ENCODE peak calls at places on chromosomes 1 and 21, in nine cellular contexts. B is upper lobe of left lung; X is psoas muscle; Z is K562; R is esophagus muscularis mucosa; E is CD8-positive, alpha-beta memory T cell; I is prostate gland; A is CD4-positive, alpha-beta memory T cell; D is CD4-positive, CD25-positive, alpha-beta regulatory T cell. L is an unnamed sample. For H3K27me3, the result is how much of the 10 kb centered on the place peaks cover.

GRCh38 chr1:214296860-214297699 is 16.1 kb downstream of the SMYD2 start:
- DNase-seq in Z (no peak), R (no peak), A (no peak), D (no peak), B (no peak), I (no peak), E (no peak), X (no peak), L (peak)

GRCh38 chr21:38179504-38179900 is 77.3 kb upstream of the KCNJ15 start:
- DNase-seq in I (no peak), B (no peak), D (no peak), Z (no peak), X (no peak), A (no peak), R (no peak), E (no peak), L (no peak)

GRCh38 chr1:3588395-3588794 is 22.9 kb downstream of the MEGF6 start:
- DNase-seq in I (no peak), A (no peak), B (no peak), Z (no peak), X (no peak), D (no peak), E (no peak), R (no peak), L (no peak)

GRCh38 chr21:21373969-21374368 is 375.8 kb downstream of the NCAM2 start:
- DNase-seq in E (no peak), R (no peak), B (no peak), I (no peak), X (no peak), A (no peak), D (no peak), Z (no peak), L (no peak)

GRCh38 chr1:2611034-2611501 is 21.7 kb downstream of the MMEL1 start:
- DNase-seq in D (peak), A (no peak), X (peak), Z (peak), B (peak), E (peak), I (no peak), R (no peak), L (no peak)

GRCh38 chr1:199010933-199011332 is 372.1 kb downstream of the PTPRC start:
- DNase-seq in E (no peak), Z (no peak), I (no peak), X (no peak), D (no peak), B (no peak), R (no peak), A (no peak), L (no peak)

GRCh38 chr1:223248001-223248786 is 105.1 kb upstream of the TLR5 start:
- DNase-seq in I (no peak), D (no peak), A (no peak), X (no peak), Z (no peak), R (no peak), E (no peak), B (no peak), L (no peak)

GRCh38 chr1:116881879-116882520 is 27.7 kb upstream of the PTGFRN start:
- DNase-seq in E (no peak), X (no peak), D (no peak), Z (peak), A (no peak), I (no peak), B (no peak), R (no peak), L (peak)

GRCh38 chr21:34152500-34152899 is 79.1 kb downstream of the MRPS6 start:
- DNase-seq in E (no peak), R (no peak), D (no peak), A (no peak), Z (no peak), I (no peak), B (no peak), X (no peak), L (no peak)

GRCh38 chr1:17440074-17440826 is 773 bp upstream of the RCC2 start:
- DNase-seq in R (no peak), A (no peak), I (no peak), Z (no peak), D (no peak), X (no peak), B (no peak), E (no peak), L (no peak)
- H3K4me3 ChIP-seq in R (peak), A (peak), I (peak), Z (peak), D (peak), X (peak), B (peak), E (peak), L (peak)

GRCh38 chr1:207500306-207500705 is 4.3 kb downstream of the CR1 start:
- DNase-seq in D (no peak), I (no peak), R (no peak), B (no peak), A (no peak), X (no peak), E (no peak), Z (no peak), L (no peak)
- H3K27me3 ChIP-seq in D (under half), I (under half), R (under half), B (under half), A (under half), X (under half), E (under half), Z (under half), L (under half)

GRCh38 chr1:220001095-220001501 is 45.2 kb downstream of the EPRS1 start:
- DNase-seq in A (no peak), E (no peak), B (no peak), R (no peak), I (no peak), Z (no peak), X (no peak), D (no peak), L (no peak)

GRCh38 chr1:220003015-220003414 is 43.3 kb downstream of the EPRS1 start:
- DNase-seq in R (no peak), D (no peak), Z (no peak), A (no peak), B (no peak), X (no peak), I (no peak), E (no peak), L (no peak)

GRCh38 chr1:220005489-220005888 is 40.8 kb downstream of the EPRS1 start:
- DNase-seq in E (no peak), A (no peak), X (no peak), Z (no peak), B (no peak), D (no peak), R (no peak), I (no peak), L (no peak)

GRCh38 chr1:220003585-220004299 is 42.6 kb downstream of the EPRS1 start:
- DNase-seq in E (no peak), R (no peak), I (no peak), D (no peak), B (no peak), A (no peak), X (no peak), Z (no peak), L (no peak)

GRCh38 chr1:219999821-220000220 is 46.5 kb downstream of the EPRS1 start:
- DNase-seq in I (no peak), D (no peak), X (no peak), E (no peak), B (no peak), A (no peak), Z (no peak), R (no peak), L (no peak)
- H3K4me3 ChIP-seq in I (no peak), D (no peak), X (no peak), E (no peak), B (no peak), A (no peak), Z (no peak), R (no peak), L (no peak)

GRCh38 chr1:228464487-228464983 is 22.6 kb upstream of the RNF187 start:
- DNase-seq in E (peak), B (peak), R (peak), X (peak), I (no peak), Z (no peak), A (peak), D (peak), L (peak)
- H3K27me3 ChIP-seq in E (under half), B (under half), R (under half), X (under half), I (under half), Z (under half), A (under half), D (under half), L (under half)

GRCh38 chr1:212283741-212284140 is 1.5 kb upstream of the PPP2R5A start:
- DNase-seq in A (peak), E (no peak), Z (no peak), D (no peak), R (no peak), X (no peak), I (no peak), B (no peak), L (no peak)
- H3K4me3 ChIP-seq in A (peak), E (peak), Z (peak), D (peak), R (no peak), X (peak), I (no peak), B (peak), L (peak)

GRCh38 chr1:228370941-228371740 is 35.5 kb downstream of the TRIM11 start:
- DNase-seq in E (no peak), Z (no peak), I (no peak), X (peak), A (no peak), R (no peak), B (peak), D (no peak), L (no peak)

GRCh38 chr1:228367798-228368791 is 38.5 kb downstream of the TRIM11 start:
- DNase-seq in D (no peak), I (no peak), B (peak), R (no peak), X (peak), Z (peak), A (no peak), E (no peak), L (no peak)

GRCh38 chr1:228368801-228369607 is 37.6 kb downstream of the TRIM11 start:
- DNase-seq in E (no peak), D (no peak), Z (peak), B (no peak), I (no peak), A (no peak), R (no peak), X (peak), L (no peak)

GRCh38 chr1:228370439-228370940 is 36.1 kb downstream of the TRIM11 start:
- DNase-seq in R (no peak), D (no peak), X (peak), I (no peak), A (no peak), B (peak), E (no peak), Z (no peak), L (no peak)

DNA sequence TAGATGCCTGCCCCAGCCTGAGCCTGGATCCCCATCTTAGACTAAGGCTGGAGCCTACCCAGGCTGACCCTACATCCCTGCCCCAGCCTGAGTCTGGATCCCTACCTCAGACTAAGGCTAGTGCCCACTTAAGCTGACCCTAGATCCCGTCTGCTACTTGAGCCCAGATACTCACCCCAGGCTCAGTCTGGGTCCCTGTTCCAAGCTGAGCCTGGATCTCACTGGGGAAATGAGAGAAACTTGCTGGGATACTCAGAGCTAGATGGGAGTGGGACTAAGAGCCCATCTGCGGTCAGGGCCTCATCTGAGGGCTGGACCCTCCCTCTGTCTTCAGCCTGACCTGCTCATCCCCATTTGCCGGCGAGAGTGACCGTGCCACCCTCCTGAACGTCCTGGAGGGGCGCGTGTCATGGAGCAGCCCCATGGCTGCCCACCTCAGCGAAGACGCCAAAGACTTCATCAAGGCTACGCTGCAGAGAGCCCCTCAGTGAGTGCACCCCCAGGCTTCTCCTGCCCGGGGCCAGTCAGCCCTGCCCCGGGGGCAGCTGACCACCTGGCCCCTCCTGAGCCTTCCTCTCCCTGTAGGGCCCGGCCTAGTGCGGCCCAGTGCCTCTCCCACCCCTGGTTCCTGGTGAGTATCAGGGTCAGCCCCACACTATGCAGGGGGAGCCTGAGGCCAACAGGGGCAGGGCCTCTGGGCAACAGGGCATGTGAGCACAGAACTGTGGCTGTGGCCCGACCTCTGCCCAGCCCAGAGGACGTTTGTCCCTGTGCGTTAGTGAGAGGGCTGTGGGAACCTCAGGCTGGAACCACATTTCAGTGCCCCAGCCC is 36.8 kb downstream of the TRIM11 start:
- DNase-seq in B (peak), R (no peak), E (no peak), I (no peak), Z (no peak), X (peak), D (no peak), A (no peak), L (no peak)
- H3K27me3 ChIP-seq in B (under half), R (under half), E (under half), I (under half), Z (under half), X (under half), D (under half), A (under half), L (under half)

GRCh38 chr1:150548324-150548631 is 930 bp upstream of the ADAMTSL4 start:
- DNase-seq in R (no peak), I (no peak), E (no peak), Z (no peak), X (no peak), B (no peak), A (no peak), D (no peak), L (no peak)
- H3K4me3 ChIP-seq in R (peak), I (peak), E (peak), Z (peak), X (peak), B (peak), A (peak), D (peak), L (peak)